ENCODE peak calls at places on chromosome 12, in ten cellular contexts. Y is K562; S is A549; F is dorsolateral prefrontal cortex; I is RWPE1; E is MM.1S; Z is substantia nigra; G is suprapubic skin; A is sigmoid colon; N is CD8-positive, alpha-beta T cell. C is an unnamed sample.

GRCh38 chr12:122948605-122949004 is 17.7 kb downstream of the ABCB9 start:
- DNase-seq in Y (no peak), S (no peak), F (no peak), I (no peak), E (no peak), Z (no peak), G (no peak), A (no peak), N (no peak), C (no peak)

GRCh38 chr12:32444895-32445294 is 45.5 kb downstream of the FGD4 start:
- DNase-seq in Y (no peak), S (peak), F (no peak), I (peak), E (no peak), Z (no peak), G (no peak), A (no peak), N (no peak), C (no peak)

GRCh38 chr12:131759176-131759575 is 48.3 kb downstream of the SFSWAP start:
- DNase-seq in Y (no peak), S (no peak), F (no peak), I (no peak), E (no peak), Z (no peak), G (no peak), A (no peak), N (no peak), C (no peak)

GRCh38 chr12:34108405-34108803 is 86.1 kb downstream of the ALG10 start:
- DNase-seq in Y (no peak), S (no peak), F (no peak), I (no peak), E (no peak), Z (no peak), G (no peak), A (no peak), N (no peak), C (no peak)

GRCh38 chr12:119783787-119784186 is 93.3 kb downstream of the CIT start:
- DNase-seq in Y (no peak), S (no peak), F (no peak), I (no peak), E (no peak), Z (no peak), G (no peak), A (no peak), N (no peak), C (no peak)

GRCh38 chr12:123094349-123095073 is 56.4 kb downstream of the PITPNM2 start:
- DNase-seq in Y (peak), S (peak), F (no peak), I (peak), E (no peak), Z (no peak), G (peak), A (peak), N (no peak), C (no peak)

GRCh38 chr12:81692008-81692407 is 67.1 kb downstream of the PPFIA2 start:
- DNase-seq in Y (no peak), S (no peak), F (no peak), I (no peak), E (no peak), Z (no peak), G (no peak), A (no peak), N (no peak), C (no peak)

GRCh38 chr12:19639781-19640180 is 200.5 kb downstream of the AEBP2 start:
- DNase-seq in Y (no peak), S (no peak), F (no peak), I (no peak), E (no peak), Z (no peak), G (no peak), A (no peak), N (no peak), C (no peak)

GRCh38 chr12:62840806-62841205 is 94.1 kb downstream of the PPM1H start:
- DNase-seq in Y (no peak), S (no peak), F (no peak), I (no peak), E (no peak), Z (no peak), G (no peak), A (no peak), N (no peak), C (no peak)

GRCh38 chr12:124805876-124806668 is 57.6 kb downstream of the SCARB1 start:
- DNase-seq in Y (no peak), S (no peak), F (no peak), I (no peak), E (no peak), Z (no peak), G (no peak), A (no peak), N (no peak), C (no peak)

GRCh38 chr12:93198086-93198485 is 179.6 kb upstream of the NUDT4 start:
- DNase-seq in Y (no peak), S (peak), F (no peak), I (peak), E (no peak), Z (no peak), G (no peak), A (no peak), N (no peak), C (no peak)

GRCh38 chr12:105444050-105444808 is 113.7 kb downstream of the C12orf75 start:
- DNase-seq in Y (no peak), S (peak), F (no peak), I (no peak), E (no peak), Z (no peak), G (no peak), A (no peak), N (no peak), C (no peak)

GRCh38 chr12:80353254-80353653 is 90.8 kb upstream of the PTPRQ start:
- DNase-seq in Y (no peak), S (peak), F (no peak), I (no peak), E (no peak), Z (no peak), G (no peak), A (no peak), N (no peak), C (no peak)

GRCh38 chr12:94207467-94208432 is 59.4 kb downstream of the PLXNC1 start:
- DNase-seq in Y (no peak), S (no peak), F (no peak), I (no peak), E (peak), Z (no peak), G (no peak), A (no peak), N (no peak), C (no peak)

GRCh38 chr12:70822431-70822830 is 98.1 kb downstream of the PTPRR start:
- DNase-seq in Y (no peak), S (no peak), F (no peak), I (no peak), E (no peak), Z (no peak), G (no peak), A (no peak), N (no peak), C (no peak)

GRCh38 chr12:92995258-92995905 is 66.3 kb upstream of the EEA1 start:
- DNase-seq in Y (no peak), S (no peak), F (no peak), I (no peak), E (no peak), Z (no peak), G (no peak), A (no peak), N (no peak), C (no peak)

GRCh38 chr12:78018939-78019338 is 188.2 kb downstream of the NAV3 start:
- DNase-seq in Y (no peak), S (no peak), F (no peak), I (no peak), E (no peak), Z (no peak), G (no peak), A (no peak), N (no peak), C (no peak)

GRCh38 chr12:114448618-114448933 is 42.6 kb upstream of the TBX5 start:
- DNase-seq in Y (peak), S (no peak), F (no peak), I (no peak), E (no peak), Z (no peak), G (no peak), A (no peak), N (no peak), C (no peak)

GRCh38 chr12:115094163-115094816 is 410.3 kb upstream of the TBX3 start:
- DNase-seq in Y (no peak), S (no peak), F (no peak), I (no peak), E (no peak), Z (no peak), G (no peak), A (no peak), N (no peak), C (no peak)

GRCh38 chr12:120467439-120467838 is 2.1 kb downstream of the SRSF9 start:
- DNase-seq in Y (no peak), S (no peak), F (no peak), I (no peak), E (no peak), Z (no peak), G (no peak), A (no peak), N (no peak), C (no peak)

GRCh38 chr12:94140556-94140955 is 7.8 kb upstream of the PLXNC1 start:
- DNase-seq in Y (peak), S (peak), F (no peak), I (no peak), E (peak), Z (no peak), G (no peak), A (no peak), N (no peak), C (no peak)

GRCh38 chr12:44654641-44655625 is 221.2 kb downstream of the NELL2 start:
- DNase-seq in Y (no peak), S (no peak), F (no peak), I (no peak), E (no peak), Z (no peak), G (no peak), A (no peak), N (no peak), C (no peak)

GRCh38 chr12:34398366-34398705 is 376.0 kb downstream of the ALG10 start:
- DNase-seq in Y (peak), S (no peak), F (no peak), I (no peak), E (no peak), Z (no peak), G (no peak), A (peak), N (no peak), C (no peak)

GRCh38 chr12:10590976-10591375 is 22.4 kb downstream of the MAGOHB start:
- DNase-seq in Y (no peak), S (no peak), F (no peak), I (no peak), E (no peak), Z (no peak), G (no peak), A (no peak), N (no peak), C (no peak)

GRCh38 chr12:87413784-87414183 is 615.4 kb downstream of the C12orf50 start:
- DNase-seq in Y (no peak), S (no peak), F (no peak), I (no peak), E (no peak), Z (no peak), G (no peak), A (no peak), N (no peak), C (no peak)

GRCh38 chr12:131388164-131388795 is 322.6 kb upstream of the SFSWAP start:
- DNase-seq in Y (no peak), S (no peak), F (peak), I (no peak), E (no peak), Z (peak), G (no peak), A (no peak), N (no peak), C (no peak)

GRCh38 chr12:11795910-11796459 is 146.5 kb downstream of the ETV6 start:
- DNase-seq in Y (no peak), S (peak), F (no peak), I (peak), E (no peak), Z (no peak), G (no peak), A (no peak), N (no peak), C (peak)

GRCh38 chr12:27305673-27306504 is 26.7 kb upstream of the BMAL2 start:
- DNase-seq in Y (no peak), S (peak), F (no peak), I (peak), E (peak), Z (no peak), G (no peak), A (no peak), N (no peak), C (no peak)

GRCh38 chr12:119666900-119667576 is 895 bp upstream of the PRKAB1 start:
- DNase-seq in Y (no peak), S (no peak), F (no peak), I (no peak), E (no peak), Z (no peak), G (no peak), A (no peak), N (no peak), C (no peak)

GRCh38 chr12:93347054-93347786 is 30.5 kb upstream of the NUDT4 start:
- DNase-seq in Y (no peak), S (no peak), F (no peak), I (no peak), E (no peak), Z (no peak), G (no peak), A (no peak), N (no peak), C (no peak)

GRCh38 chr12:58530421-58531067 is 389.8 kb downstream of the LRIG3 start:
- DNase-seq in Y (no peak), S (no peak), F (no peak), I (no peak), E (peak), Z (no peak), G (no peak), A (no peak), N (no peak), C (no peak)

GRCh38 chr12:7856516-7856915 is 16.2 kb downstream of the SLC2A14 start:
- DNase-seq in Y (no peak), S (no peak), F (no peak), I (no peak), E (no peak), Z (no peak), G (no peak), A (no peak), N (no peak), C (no peak)

GRCh38 chr12:114744696-114745095 is 60.7 kb upstream of the TBX3 start:
- DNase-seq in Y (no peak), S (no peak), F (no peak), I (no peak), E (no peak), Z (no peak), G (no peak), A (peak), N (no peak), C (no peak)

GRCh38 chr12:19211802-19212201 is 82.3 kb downstream of the PLEKHA5 start:
- DNase-seq in Y (no peak), S (no peak), F (no peak), I (no peak), E (no peak), Z (no peak), G (no peak), A (no peak), N (no peak), C (no peak)

GRCh38 chr12:52877242-52877641 is 27.6 kb downstream of the KRT8 start:
- DNase-seq in Y (no peak), S (peak), F (no peak), I (no peak), E (no peak), Z (no peak), G (no peak), A (no peak), N (no peak), C (peak)

GRCh38 chr12:52874573-52875435 is 26.0 kb upstream of the KRT78 start:
- DNase-seq in Y (no peak), S (no peak), F (no peak), I (no peak), E (no peak), Z (no peak), G (no peak), A (no peak), N (no peak), C (no peak)

GRCh38 chr12:52876371-52876770 is 27.6 kb upstream of the KRT78 start:
- DNase-seq in Y (no peak), S (peak), F (no peak), I (peak), E (no peak), Z (no peak), G (peak), A (no peak), N (no peak), C (no peak)

GRCh38 chr12:52878507-52879393 is 26.1 kb downstream of the KRT8 start:
- DNase-seq in Y (no peak), S (no peak), F (no peak), I (no peak), E (no peak), Z (no peak), G (no peak), A (no peak), N (no peak), C (peak)

GRCh38 chr12:52879394-52880351 is 25.2 kb downstream of the KRT8 start:
- DNase-seq in Y (peak), S (peak), F (peak), I (peak), E (peak), Z (peak), G (peak), A (peak), N (peak), C (peak)
- H3K27ac ChIP-seq in Y (peak), S (peak), F (no peak), I (peak), E (no peak), Z (no peak), G (peak), A (no peak), N (no peak), C (peak)

GRCh38 chr12:47039079-47039478 is 40.3 kb upstream of the PCED1B start:
- DNase-seq in Y (no peak), S (peak), F (no peak), I (no peak), E (no peak), Z (no peak), G (no peak), A (no peak), N (no peak), C (no peak)
- H3K27ac ChIP-seq in Y (no peak), S (peak), F (no peak), I (no peak), E (no peak), Z (no peak), G (no peak), A (no peak), N (no peak), C (peak)

GRCh38 chr12:75974323-75975273 is 57.0 kb downstream of the PHLDA1 start:
- DNase-seq in Y (no peak), S (no peak), F (no peak), I (no peak), E (no peak), Z (no peak), G (no peak), A (no peak), N (no peak), C (no peak)

GRCh38 chr12:75971253-75971652 is 60.3 kb downstream of the PHLDA1 start:
- DNase-seq in Y (no peak), S (no peak), F (no peak), I (no peak), E (no peak), Z (no peak), G (no peak), A (no peak), N (no peak), C (no peak)

GRCh38 chr12:75970310-75970709 is 61.3 kb downstream of the PHLDA1 start:
- DNase-seq in Y (no peak), S (no peak), F (no peak), I (no peak), E (no peak), Z (no peak), G (no peak), A (no peak), N (no peak), C (no peak)

GRCh38 chr12:75965661-75966060 is 65.9 kb downstream of the PHLDA1 start:
- DNase-seq in Y (no peak), S (no peak), F (no peak), I (no peak), E (no peak), Z (no peak), G (no peak), A (no peak), N (no peak), C (no peak)

GRCh38 chr12:75969768-75970167 is 61.8 kb downstream of the PHLDA1 start:
- DNase-seq in Y (no peak), S (no peak), F (no peak), I (no peak), E (no peak), Z (no peak), G (no peak), A (no peak), N (no peak), C (no peak)
- H3K27ac ChIP-seq in Y (no peak), S (peak), F (no peak), I (no peak), E (no peak), Z (no peak), G (no peak), A (no peak), N (no peak), C (no peak)

DNA sequence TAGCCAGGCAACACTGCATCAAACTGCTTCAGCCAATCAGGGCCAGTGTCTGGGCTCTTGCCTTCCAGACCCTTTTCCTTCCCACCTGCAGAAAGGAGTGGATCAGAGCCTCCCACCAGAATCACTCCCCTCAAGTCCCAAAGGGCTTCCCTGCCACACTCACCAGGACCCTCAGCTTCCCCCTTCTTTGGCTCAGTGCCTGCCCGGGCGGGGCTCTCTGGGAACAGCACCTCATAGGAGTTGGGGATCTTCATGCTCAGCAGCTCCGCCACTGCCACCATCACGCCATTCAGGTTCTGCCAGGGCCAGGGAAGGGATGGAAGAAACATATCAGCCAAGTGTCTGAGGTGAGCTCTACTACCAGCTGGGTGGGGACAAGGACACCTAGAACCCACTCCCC is 9.3 kb upstream of the PRKAG1 start:
- DNase-seq in Y (no peak), S (no peak), F (no peak), I (no peak), E (no peak), Z (no peak), G (peak), A (no peak), N (no peak), C (no peak)
- H3K27ac ChIP-seq in Y (no peak), S (no peak), F (no peak), I (peak), E (no peak), Z (no peak), G (no peak), A (no peak), N (no peak), C (no peak)

DNA sequence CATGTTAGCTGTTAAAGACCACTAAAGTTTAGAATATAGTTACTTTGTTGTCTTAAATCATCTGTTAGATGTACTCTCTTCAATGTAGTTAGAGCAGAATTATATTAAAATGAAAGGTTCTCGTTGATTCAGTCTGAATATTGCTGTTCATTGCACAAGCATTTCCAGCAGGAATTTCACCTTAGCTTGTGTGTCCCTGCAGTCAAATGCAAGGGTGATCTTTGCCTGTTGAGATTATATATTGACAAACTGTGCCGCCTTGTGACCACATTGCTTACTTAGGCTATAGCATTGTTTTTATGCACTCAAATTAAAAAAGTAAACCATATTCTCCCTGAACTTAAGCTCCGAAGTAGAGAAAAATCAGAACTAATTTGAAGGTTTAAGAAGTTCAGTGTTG is 39.5 kb downstream of the ATP2A2 start:
- DNase-seq in Y (no peak), S (no peak), F (no peak), I (no peak), E (no peak), Z (no peak), G (no peak), A (no peak), N (no peak), C (no peak)
- H3K27ac ChIP-seq in Y (no peak), S (no peak), F (no peak), I (peak), E (no peak), Z (no peak), G (no peak), A (no peak), N (no peak), C (no peak)

DNA sequence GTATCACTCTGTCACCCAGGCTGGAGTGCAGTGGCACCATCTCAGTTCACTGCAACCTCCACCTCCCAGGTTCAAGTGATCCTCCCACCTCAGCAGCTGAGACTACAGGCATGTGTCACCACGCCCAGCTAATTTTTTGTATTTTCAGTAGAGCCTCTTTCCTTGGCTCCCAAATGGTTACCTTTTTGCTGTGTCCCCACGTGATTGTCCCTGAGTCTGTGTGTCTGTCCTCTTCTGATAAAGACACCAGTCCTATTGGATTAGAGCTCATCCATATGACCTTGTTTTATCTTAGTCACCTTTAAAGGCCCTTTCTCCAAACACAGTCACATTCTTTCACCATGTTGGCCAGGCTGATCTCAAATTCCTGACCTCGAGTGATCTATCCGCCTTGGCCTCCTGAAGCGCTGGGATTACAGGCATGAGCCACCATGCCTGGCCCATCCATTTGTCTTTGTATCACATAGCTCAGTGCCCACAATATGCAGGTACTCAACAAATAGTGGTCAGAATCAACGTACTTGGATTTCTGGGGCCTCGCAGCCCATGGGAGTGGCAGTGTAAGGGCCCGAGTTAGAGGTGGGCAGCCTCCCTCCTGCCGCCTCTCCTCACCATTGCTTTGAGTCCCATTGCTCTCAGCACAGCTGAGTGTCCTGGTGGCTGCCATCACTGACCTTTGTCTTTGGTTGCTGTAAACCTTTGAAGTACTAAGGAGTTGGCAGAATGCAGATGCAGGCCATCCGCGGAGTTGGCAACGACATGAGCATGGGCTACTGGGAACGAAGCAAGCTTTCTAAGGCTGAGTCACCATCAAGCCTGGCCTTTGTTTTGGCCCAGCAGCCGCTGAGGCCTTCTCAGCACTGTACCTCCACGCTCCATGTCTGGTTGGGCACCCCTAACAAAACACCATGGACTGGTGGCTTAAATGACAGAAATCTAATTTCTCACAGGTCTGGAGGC is 9.3 kb downstream of the TPCN1 start:
- DNase-seq in Y (no peak), S (no peak), F (no peak), I (no peak), E (no peak), Z (no peak), G (peak), A (peak), N (no peak), C (no peak)
- H3K27ac ChIP-seq in Y (peak), S (no peak), F (no peak), I (peak), E (peak), Z (no peak), G (no peak), A (no peak), N (no peak), C (peak)